ENCODE peak calls at places on chromosomes 5 and 9, in ten cellular contexts. O is sciatic nerve; Z is uterus; Y is neural progenitor cell; V is ACHN; Q is renal cortical epithelial cell; D is AG04449; M is H7; E is non-pigmented ciliary epithelial cell; F is activated effector memory CD4-positive, alpha-beta T cell treated with Interleukin-2 at 50 U/mL for 16 hours. P is an unnamed sample.
A peak's percentile ranks its signal among the peaks of the same experiment; 100 is the strongest.

GRCh38 chr9:110028281-110029075 is 179.5 kb downstream of the C9orf152 start:
- DNase-seq in V (no peak), Q (no peak), E (no peak), Y (no peak), D (no peak), O (no peak), F (no peak), M (no peak), Z (no peak), P (no peak)

GRCh38 chr5:135964670-135965320 is 10.0 kb upstream of the LECT2 start:
- DNase-seq in M (no peak), F (no peak), Q (peak; percentile 7), O (no peak), D (no peak), Y (no peak), Z (no peak), E (no peak), V (no peak), P (no peak)

GRCh38 chr9:33734911-33735310 is 60.5 kb upstream of the PRSS3 start:
- DNase-seq in E (no peak), V (no peak), Z (no peak), F (no peak), Y (no peak), Q (peak; percentile 23), M (no peak), O (no peak), D (no peak), P (no peak)

GRCh38 chr5:175696855-175697198 is 39.0 kb downstream of the HRH2 start:
- DNase-seq in D (no peak), O (no peak), Y (no peak), Q (no peak), E (no peak), V (no peak), Z (no peak), M (no peak), F (no peak), P (no peak)

GRCh38 chr5:56534102-56534501 is 281.2 kb upstream of the MAP3K1 start:
- DNase-seq in F (peak; percentile 40), M (no peak), Q (peak; percentile 99), O (no peak), Z (no peak), V (peak; percentile 35), E (no peak), Y (no peak), D (no peak), P (no peak)

GRCh38 chr5:57831942-57832341 is 349.3 kb upstream of the ACTBL2 start:
- DNase-seq in F (no peak), E (no peak), Z (no peak), V (no peak), O (no peak), Q (no peak), Y (no peak), M (no peak), D (no peak), P (no peak)

GRCh38 chr5:115351356-115352195 is 55.1 kb upstream of the CCDC112 start:
- DNase-seq in Z (no peak), Q (peak; percentile 90), D (no peak), M (no peak), E (no peak), F (no peak), O (no peak), V (peak; percentile 38), Y (no peak), P (no peak)

GRCh38 chr5:135248801-135249231 is 150.2 kb downstream of the MACROH2A1 start:
- DNase-seq in V (no peak), E (no peak), O (peak; percentile 48), Y (no peak), D (no peak), Q (no peak), F (no peak), Z (no peak), M (peak; percentile 9), P (no peak)

GRCh38 chr5:72818866-72819534 is 2.5 kb downstream of the TNPO1 start:
- DNase-seq in F (peak; percentile 35), M (peak; percentile 64), Q (peak; percentile 69), O (peak; percentile 70), Y (peak; percentile 85), Z (peak; percentile 34), D (no peak), E (no peak), V (peak; percentile 68), P (peak; percentile 43)

GRCh38 chr5:88109806-88110205 is 158.8 kb downstream of the TMEM161B start:
- DNase-seq in D (no peak), F (no peak), Q (no peak), E (no peak), M (no peak), O (no peak), Z (no peak), V (no peak), Y (no peak), P (no peak)

GRCh38 chr5:108919591-108920326 is 172.1 kb downstream of the FER start:
- DNase-seq in E (no peak), Y (no peak), M (no peak), V (no peak), D (no peak), O (no peak), F (no peak), Q (no peak), Z (no peak), P (no peak)

GRCh38 chr9:95887926-95888497 is 12.5 kb downstream of the ERCC6L2 start:
- DNase-seq in V (no peak), O (no peak), Y (no peak), M (no peak), Q (no peak), D (no peak), F (no peak), E (no peak), Z (no peak), P (no peak)

GRCh38 chr5:32522429-32523143 is 62.8 kb upstream of the SUB1 start:
- DNase-seq in D (peak; percentile 71), Y (no peak), E (no peak), Z (peak; percentile 48), M (no peak), F (no peak), O (no peak), V (peak; percentile 37), Q (no peak), P (no peak)

GRCh38 chr9:124222918-124223720 is 34.6 kb upstream of the NEK6 start:
- DNase-seq in F (no peak), O (peak; percentile 88), Q (peak; percentile 84), M (no peak), V (no peak), Z (peak; percentile 35), Y (no peak), D (no peak), E (no peak), P (no peak)

GRCh38 chr9:19233344-19233743 is 2.9 kb downstream of the DENND4C start:
- DNase-seq in E (no peak), F (no peak), M (no peak), O (no peak), Z (no peak), Q (peak; percentile 18), V (peak; percentile 11), Y (no peak), D (no peak), P (no peak)

GRCh38 chr9:107707419-107707837 is 217.9 kb upstream of the KLF4 start:
- DNase-seq in E (peak; percentile 94), O (no peak), M (no peak), Z (peak; percentile 20), D (peak; percentile 67), Q (peak; percentile 96), Y (no peak), F (no peak), V (no peak), P (no peak)

GRCh38 chr9:121858788-121859187 is 207.4 kb downstream of the DAB2IP start:
- DNase-seq in M (no peak), Y (no peak), V (no peak), D (no peak), Z (no peak), Q (no peak), O (peak; percentile 21), F (no peak), E (no peak), P (no peak)

GRCh38 chr5:51226420-51226735 is 156.9 kb upstream of the ISL1 start:
- DNase-seq in M (peak; percentile 24), Q (peak; percentile 29), F (no peak), D (no peak), O (no peak), E (no peak), Z (no peak), V (no peak), Y (peak; percentile 52), P (no peak)

GRCh38 chr9:13718086-13718485 is 438.6 kb upstream of the MPDZ start:
- DNase-seq in D (no peak), V (no peak), Y (no peak), Z (no peak), Q (peak; percentile 72), O (no peak), M (no peak), E (no peak), F (no peak), P (no peak)

GRCh38 chr5:88672644-88673493 is 210.1 kb downstream of the MEF2C start:
- DNase-seq in Q (no peak), E (no peak), D (no peak), V (no peak), Z (no peak), O (no peak), M (peak; percentile 79), F (no peak), Y (peak; percentile 80), P (no peak)

GRCh38 chr9:128828719-128829452 is 708 bp downstream of the SPOUT1 start:
- DNase-seq in Z (no peak), V (peak; percentile 7), Q (no peak), F (no peak), M (peak; percentile 75), E (no peak), D (no peak), Y (no peak), O (no peak), P (no peak)

GRCh38 chr5:143601917-143602333 is 198.4 kb upstream of the NR3C1 start:
- DNase-seq in O (no peak), Q (no peak), V (no peak), F (no peak), Y (no peak), D (no peak), Z (no peak), E (no peak), M (no peak), P (no peak)

GRCh38 chr9:34717996-34718614 is 8.2 kb upstream of the CCL21 start:
- DNase-seq in V (no peak), Q (peak; percentile 10), F (no peak), D (no peak), Z (no peak), M (no peak), O (no peak), Y (no peak), E (no peak), P (no peak)

GRCh38 chr9:136296434-136297015 is 7.4 kb downstream of the CCDC187 start:
- DNase-seq in V (no peak), Y (no peak), D (no peak), E (no peak), Z (no peak), O (no peak), Q (no peak), M (no peak), F (no peak), P (no peak)

GRCh38 chr9:107638922-107639321 is 149.4 kb upstream of the KLF4 start:
- DNase-seq in F (no peak), Q (no peak), Y (peak; percentile 18), O (peak; percentile 82), M (no peak), Z (peak; percentile 63), E (no peak), D (peak; percentile 21), V (no peak), P (no peak)

GRCh38 chr9:114721491-114722362 is 39.7 kb upstream of the TEX48 start:
- DNase-seq in V (no peak), F (no peak), D (no peak), O (no peak), E (no peak), Y (peak; percentile 70), M (no peak), Z (no peak), Q (peak; percentile 73), P (no peak)

GRCh38 chr5:59722875-59723274 is 170.7 kb downstream of the PDE4D start:
- DNase-seq in V (no peak), Y (no peak), F (no peak), D (no peak), O (no peak), E (no peak), Z (no peak), Q (peak; percentile 57), M (no peak), P (no peak)

GRCh38 chr5:143685416-143685815 is 126.5 kb upstream of the HMHB1 start:
- DNase-seq in V (peak; percentile 10), D (no peak), M (no peak), Y (no peak), E (no peak), F (no peak), O (no peak), Q (peak; percentile 41), Z (no peak), P (no peak)